ENCODE peak calls at places on chromosomes 12 and 14, in eight cellular contexts. One of them, this sample, is unnamed.

GRCh38 chr12:89138048-89138852 is 214.1 kb downstream of the DUSP6 start:
- DNase-seq in skeletal muscle cell: no peak
- DNase-seq in renal cortical epithelial cell: peak
- DNase-seq in activated CD8-positive, alpha-beta memory T cell treated with anti-CD3 and anti-CD28 coated beads, Interleukin-2, amount 50 U/mL, for 48 hours: no peak
- DNase-seq in T-helper 1 cell: no peak
- DNase-seq in astrocyte: peak
- DNase-seq in A549: no peak
- DNase-seq in GM23338: no peak
- DNase-seq in this sample: no peak

GRCh38 chr14:67429651-67430205 is 17.8 kb upstream of the PLEK2 start:
- DNase-seq in T-helper 1 cell: no peak
- DNase-seq in renal cortical epithelial cell: no peak
- DNase-seq in GM23338: no peak
- DNase-seq in astrocyte: no peak
- DNase-seq in skeletal muscle cell: no peak
- DNase-seq in activated CD8-positive, alpha-beta memory T cell treated with anti-CD3 and anti-CD28 coated beads, Interleukin-2, amount 50 U/mL, for 48 hours: no peak
- DNase-seq in A549: no peak
- DNase-seq in this sample: no peak

GRCh38 chr12:124293286-124294003 is 1.4 kb upstream of the RFLNA start:
- DNase-seq in A549: no peak
- DNase-seq in GM23338: no peak
- DNase-seq in T-helper 1 cell: no peak
- DNase-seq in renal cortical epithelial cell: no peak
- DNase-seq in astrocyte: no peak
- DNase-seq in activated CD8-positive, alpha-beta memory T cell treated with anti-CD3 and anti-CD28 coated beads, Interleukin-2, amount 50 U/mL, for 48 hours: no peak
- DNase-seq in skeletal muscle cell: no peak
- DNase-seq in this sample: no peak

GRCh38 chr12:43578782-43579181 is 26.8 kb upstream of the ADAMTS20 start:
- DNase-seq in activated CD8-positive, alpha-beta memory T cell treated with anti-CD3 and anti-CD28 coated beads, Interleukin-2, amount 50 U/mL, for 48 hours: no peak
- DNase-seq in astrocyte: peak
- DNase-seq in T-helper 1 cell: no peak
- DNase-seq in skeletal muscle cell: peak
- DNase-seq in A549: no peak
- DNase-seq in renal cortical epithelial cell: no peak
- DNase-seq in GM23338: no peak
- DNase-seq in this sample: peak

GRCh38 chr12:92288533-92288932 is 142.9 kb upstream of the BTG1 start:
- DNase-seq in astrocyte: no peak
- DNase-seq in activated CD8-positive, alpha-beta memory T cell treated with anti-CD3 and anti-CD28 coated beads, Interleukin-2, amount 50 U/mL, for 48 hours: no peak
- DNase-seq in GM23338: no peak
- DNase-seq in skeletal muscle cell: no peak
- DNase-seq in renal cortical epithelial cell: no peak
- DNase-seq in T-helper 1 cell: no peak
- DNase-seq in A549: no peak
- DNase-seq in this sample: no peak

GRCh38 chr12:27549231-27549800 is 25.3 kb downstream of the PPFIBP1 start:
- DNase-seq in A549: peak
- DNase-seq in activated CD8-positive, alpha-beta memory T cell treated with anti-CD3 and anti-CD28 coated beads, Interleukin-2, amount 50 U/mL, for 48 hours: no peak
- DNase-seq in T-helper 1 cell: no peak
- DNase-seq in skeletal muscle cell: peak
- DNase-seq in GM23338: no peak
- DNase-seq in astrocyte: peak
- DNase-seq in renal cortical epithelial cell: peak
- DNase-seq in this sample: peak

GRCh38 chr14:89921896-89922548 is 32.5 kb downstream of the EFCAB11 start:
- DNase-seq in astrocyte: peak
- DNase-seq in T-helper 1 cell: no peak
- DNase-seq in activated CD8-positive, alpha-beta memory T cell treated with anti-CD3 and anti-CD28 coated beads, Interleukin-2, amount 50 U/mL, for 48 hours: no peak
- DNase-seq in A549: no peak
- DNase-seq in GM23338: no peak
- DNase-seq in renal cortical epithelial cell: no peak
- DNase-seq in skeletal muscle cell: peak
- DNase-seq in this sample: peak

GRCh38 chr14:21268612-21269251 is 510 bp downstream of the HNRNPC start:
- DNase-seq in GM23338: peak
- DNase-seq in activated CD8-positive, alpha-beta memory T cell treated with anti-CD3 and anti-CD28 coated beads, Interleukin-2, amount 50 U/mL, for 48 hours: no peak
- DNase-seq in A549: no peak
- DNase-seq in renal cortical epithelial cell: peak
- DNase-seq in T-helper 1 cell: no peak
- DNase-seq in astrocyte: peak
- DNase-seq in skeletal muscle cell: peak
- DNase-seq in this sample: peak

GRCh38 chr12:132393991-132394949 is 64.9 kb upstream of the GALNT9 start:
- DNase-seq in astrocyte: no peak
- DNase-seq in A549: peak
- DNase-seq in T-helper 1 cell: no peak
- DNase-seq in renal cortical epithelial cell: no peak
- DNase-seq in skeletal muscle cell: no peak
- DNase-seq in activated CD8-positive, alpha-beta memory T cell treated with anti-CD3 and anti-CD28 coated beads, Interleukin-2, amount 50 U/mL, for 48 hours: no peak
- DNase-seq in GM23338: no peak
- DNase-seq in this sample: no peak

GRCh38 chr12:57001448-57001906 is 4.9 kb downstream of the ZBTB39 start:
- DNase-seq in renal cortical epithelial cell: peak
- DNase-seq in A549: peak
- DNase-seq in T-helper 1 cell: peak
- DNase-seq in astrocyte: no peak
- DNase-seq in activated CD8-positive, alpha-beta memory T cell treated with anti-CD3 and anti-CD28 coated beads, Interleukin-2, amount 50 U/mL, for 48 hours: peak
- DNase-seq in skeletal muscle cell: no peak
- DNase-seq in GM23338: peak
- DNase-seq in this sample: peak